ENCODE peak calls at places on chromosomes 1 and 21, in ten cellular contexts. M is NCI-H748 treated with DMSO at 0.1 percent for 48 hours; E is activated T-helper 1 cell treated with anti-CD3 and anti-CD28 coated beads, Interleukin-12 subunit alpha, Interleukin-12 subunit beta, Interleukin-2, Interleukin-4 antibody, amounts not matched to agents 30 ng/mL and 10 ng/mL and 1 ng/mL, durations not matched to agents 14 hours and 24 hours and 36 hours; P is fibroblast of gingiva; V is stimulated activated naive B cell treated with anti-CD40 and anti-IgM and Interleukin-4, amounts not matched to agents 10 μg/mL and 1 μg/mL and 100 μg/mL, for 72 hours; N is activated naive CD8-positive, alpha-beta T cell treated with anti-CD3 and anti-CD28 coated beads, Interleukin-2, amount 50 U/mL, for 24 hours; T is ovary; A is stimulated activated naive CD4-positive, alpha-beta T cell treated with Interleukin-2 at 50 U/mL for 16 hours; U is substantia nigra; J is CD8-positive, alpha-beta T cell. I is an unnamed sample.

GRCh38 chr1:160789702-160790611 is 6.0 kb upstream of the LY9 start:
- DNase-seq in E (no peak), J (no peak), A (no peak), M (no peak), V (peak), U (no peak), N (no peak), P (no peak), T (no peak), I (no peak)

GRCh38 chr1:175539986-175540385 is 203.4 kb downstream of the TNR start:
- DNase-seq in J (no peak), N (no peak), A (no peak), T (no peak), E (no peak), V (no peak), U (no peak), P (no peak), M (no peak), I (no peak)

GRCh38 chr1:156384007-156384406 is 15.0 kb downstream of the RHBG start:
- DNase-seq in U (no peak), E (no peak), V (no peak), P (no peak), T (no peak), M (no peak), A (no peak), N (no peak), J (no peak), I (no peak)

GRCh38 chr1:30376054-30376453 is 347.3 kb downstream of the MATN1 start:
- DNase-seq in M (no peak), P (no peak), T (no peak), J (no peak), N (no peak), A (no peak), V (no peak), U (no peak), E (no peak), I (no peak)

GRCh38 chr1:179095377-179095776 is 13.5 kb downstream of the TOR3A start:
- DNase-seq in E (no peak), N (no peak), A (no peak), T (no peak), U (no peak), J (no peak), V (no peak), M (no peak), P (peak), I (no peak)

GRCh38 chr1:39854314-39854713 is 29.0 kb downstream of the TRIT1 start:
- DNase-seq in A (no peak), V (no peak), N (no peak), P (no peak), E (no peak), J (no peak), T (no peak), M (no peak), U (no peak), I (no peak)

GRCh38 chr1:52769346-52770033 is 43.2 kb downstream of the ZYG11B start:
- DNase-seq in V (no peak), T (no peak), P (no peak), E (no peak), N (no peak), J (no peak), U (no peak), M (no peak), A (no peak), I (no peak)

GRCh38 chr1:111653695-111654094 is 34.1 kb downstream of the RAP1A start:
- DNase-seq in M (no peak), A (no peak), N (no peak), J (no peak), U (no peak), E (no peak), V (no peak), P (no peak), T (no peak), I (no peak)

GRCh38 chr21:40902299-40902698 is 55.3 kb upstream of the DSCAM start:
- DNase-seq in M (peak), V (no peak), U (peak), A (no peak), J (no peak), T (no peak), N (no peak), P (no peak), E (no peak), I (no peak)

GRCh38 chr1:108570128-108570527 is 10.2 kb downstream of the EEIG2 start:
- DNase-seq in E (no peak), T (no peak), A (no peak), U (no peak), J (no peak), P (no peak), M (peak), N (no peak), V (no peak), I (no peak)

GRCh38 chr1:227428803-227429202 is 110.5 kb upstream of the CDC42BPA start:
- DNase-seq in U (no peak), V (no peak), T (no peak), N (no peak), A (no peak), J (no peak), M (no peak), E (no peak), P (no peak), I (peak)

GRCh38 chr1:12124693-12125421 is 41.9 kb upstream of the TNFRSF1B start:
- DNase-seq in N (peak), P (peak), J (peak), T (peak), V (peak), U (peak), M (no peak), E (peak), A (peak), I (peak)

GRCh38 chr1:28594661-28595411 is 2.8 kb downstream of the RAB42 start:
- DNase-seq in P (peak), J (no peak), A (no peak), N (no peak), U (no peak), V (no peak), E (no peak), T (no peak), M (no peak), I (peak)

GRCh38 chr1:236515443-236515958 is 8.3 kb upstream of the LGALS8 start:
- DNase-seq in T (peak), E (no peak), J (no peak), P (no peak), V (no peak), U (no peak), N (no peak), A (no peak), M (peak), I (no peak)

GRCh38 chr1:172449585-172450523 is 6.0 kb upstream of the PIGC start:
- DNase-seq in U (peak), T (peak), E (peak), P (peak), V (peak), M (no peak), N (peak), J (peak), A (no peak), I (peak)

GRCh38 chr1:226950875-226951274 is 10.8 kb downstream of the COQ8A start:
- DNase-seq in V (no peak), J (no peak), P (no peak), M (no peak), U (no peak), A (no peak), N (no peak), T (no peak), E (no peak), I (no peak)

GRCh38 chr1:243642936-243643335 is 207.1 kb downstream of the AKT3 start:
- DNase-seq in J (no peak), U (no peak), T (no peak), M (no peak), N (no peak), P (peak), A (no peak), V (no peak), E (no peak), I (no peak)

GRCh38 chr1:156524985-156525590 is 24.5 kb upstream of the MEF2D start:
- DNase-seq in N (no peak), E (no peak), P (no peak), V (no peak), U (no peak), J (no peak), T (no peak), A (no peak), M (no peak), I (no peak)

GRCh38 chr1:94954292-94955220 is 27.6 kb upstream of the CNN3 start:
- DNase-seq in P (no peak), J (no peak), T (no peak), U (no peak), N (no peak), V (no peak), M (no peak), E (no peak), A (no peak), I (no peak)

GRCh38 chr1:41876533-41877445 is 41.9 kb downstream of the HIVEP3 start:
- DNase-seq in M (no peak), E (no peak), U (no peak), V (no peak), A (no peak), T (no peak), P (no peak), J (no peak), N (no peak), I (no peak)

GRCh38 chr1:97599447-97599846 is 321.4 kb downstream of the DPYD start:
- DNase-seq in A (no peak), N (no peak), E (no peak), P (no peak), V (no peak), M (no peak), T (no peak), U (no peak), J (no peak), I (no peak)

GRCh38 chr1:230818881-230819280 is 49.4 kb downstream of the C1orf198 start:
- DNase-seq in P (no peak), U (no peak), M (no peak), T (no peak), E (no peak), V (no peak), N (no peak), J (no peak), A (no peak), I (no peak)

GRCh38 chr1:26035959-26036755 is 9.8 kb downstream of the SLC30A2 start:
- DNase-seq in A (peak), T (peak), P (peak), E (peak), N (peak), V (peak), M (peak), J (peak), U (peak), I (peak)

GRCh38 chr1:3472088-3472850 is 17.8 kb downstream of the ARHGEF16 start:
- DNase-seq in U (no peak), N (no peak), V (no peak), M (no peak), P (no peak), E (no peak), J (no peak), T (no peak), A (no peak), I (no peak)

GRCh38 chr1:44297695-44298400 is 57.2 kb downstream of the ERI3 start:
- DNase-seq in J (no peak), V (no peak), U (no peak), A (no peak), T (no peak), P (no peak), M (no peak), E (no peak), N (no peak), I (no peak)

GRCh38 chr1:232780354-232780753 is 24.9 kb upstream of the MAP10 start:
- DNase-seq in V (no peak), U (no peak), P (no peak), A (no peak), N (no peak), M (no peak), E (no peak), J (no peak), T (no peak), I (no peak)

GRCh38 chr1:186617860-186618780 is 62.1 kb downstream of the PTGS2 start:
- DNase-seq in V (peak), M (no peak), T (no peak), J (peak), P (peak), E (peak), N (peak), A (no peak), U (peak), I (no peak)

I was measured in HTR-8/SVneo.